ENCODE peak calls at places on chromosomes 6 and 20, in seven cellular contexts. A is psoas muscle, R is HAP-1, Z is Kasumi-1, O is fibroblast of the aortic adventitia, E is AML-193, U is AG04449. P is an unnamed sample.

GRCh38 chr20:955111-955510 is 39.0 kb upstream of the ANGPT4 start:
- DNase-seq in A (no peak), R (no peak), Z (no peak), O (no peak), E (no peak), U (no peak), P (no peak)

GRCh38 chr20:48153523-48153922 is 368.2 kb upstream of the SULF2 start:
- DNase-seq in A (no peak), R (no peak), Z (no peak), O (no peak), E (no peak), U (no peak), P (no peak)

GRCh38 chr6:38813026-38813425 is 97.9 kb downstream of the DNAH8 start:
- DNase-seq in A (no peak), R (no peak), Z (no peak), O (no peak), E (no peak), U (no peak), P (no peak)

GRCh38 chr20:25276533-25277050 is 28.7 kb downstream of the PYGB start:
- DNase-seq in A (peak), R (no peak), Z (no peak), O (no peak), E (no peak), U (no peak), P (no peak)

GRCh38 chr20:8095648-8096572 is 36.2 kb upstream of the PLCB1 start:
- DNase-seq in A (no peak), R (no peak), Z (no peak), O (peak), E (no peak), U (no peak), P (no peak)

GRCh38 chr20:47438464-47439381 is 63.0 kb upstream of the NCOA3 start:
- DNase-seq in A (no peak), R (no peak), Z (no peak), O (no peak), E (no peak), U (no peak), P (no peak)

GRCh38 chr20:8601542-8601912 is 467.4 kb upstream of the PLCB4 start:
- DNase-seq in A (no peak), R (no peak), Z (peak), O (no peak), E (peak), U (no peak), P (no peak)

GRCh38 chr6:44664716-44665115 is 277.2 kb downstream of the CDC5L start:
- DNase-seq in A (no peak), R (peak), Z (no peak), O (no peak), E (no peak), U (peak), P (no peak)

GRCh38 chr6:164628302-164628931 is 681.0 kb downstream of the C6orf118 start:
- DNase-seq in A (no peak), R (no peak), Z (no peak), O (no peak), E (no peak), U (no peak), P (no peak)

GRCh38 chr20:9557411-9557810 is 43.0 kb downstream of the LAMP5 start:
- DNase-seq in A (no peak), R (no peak), Z (no peak), O (no peak), E (no peak), U (no peak), P (no peak)

GRCh38 chr6:136095961-136096360 is 154.2 kb downstream of the MTFR2 start:
- DNase-seq in A (peak), R (no peak), Z (no peak), O (peak), E (no peak), U (no peak), P (no peak)

GRCh38 chr6:39892490-39893129 is 41.7 kb downstream of the MOCS1 start:
- DNase-seq in A (peak), R (no peak), Z (no peak), O (peak), E (peak), U (peak), P (peak)

GRCh38 chr6:167760979-167761793 is 65.5 kb upstream of the AFDN start:
- DNase-seq in A (no peak), R (no peak), Z (no peak), O (peak), E (no peak), U (no peak), P (no peak)

GRCh38 chr20:3710703-3711417 is 1.5 kb downstream of the SIGLEC1 start:
- DNase-seq in A (peak), R (no peak), Z (peak), O (peak), E (peak), U (no peak), P (peak)

GRCh38 chr6:132354517-132355167 is 46.6 kb downstream of the MOXD1 start:
- DNase-seq in A (peak), R (no peak), Z (peak), O (no peak), E (no peak), U (no peak), P (no peak)

GRCh38 chr6:18416341-18416679 is 29.2 kb downstream of the RNF144B start:
- DNase-seq in A (no peak), R (no peak), Z (no peak), O (no peak), E (no peak), U (no peak), P (no peak)

GRCh38 chr20:10225439-10226080 is 6.9 kb downstream of the SNAP25 start:
- DNase-seq in A (no peak), R (peak), Z (peak), O (no peak), E (no peak), U (no peak), P (no peak)

GRCh38 chr20:25036331-25036936 is 21.5 kb downstream of the ACSS1 start:
- DNase-seq in A (no peak), R (no peak), Z (peak), O (no peak), E (no peak), U (no peak), P (no peak)

GRCh38 chr6:100217225-100217624 is 223.2 kb upstream of the MCHR2 start:
- DNase-seq in A (no peak), R (no peak), Z (no peak), O (no peak), E (no peak), U (no peak), P (no peak)

GRCh38 chr6:82861121-82861520 is 204.5 kb downstream of the UBE3D start:
- DNase-seq in A (no peak), R (no peak), Z (no peak), O (no peak), E (no peak), U (no peak), P (no peak)

GRCh38 chr20:53839423-53840176 is 230.8 kb downstream of the BCAS1 start:
- DNase-seq in A (no peak), R (no peak), Z (peak), O (no peak), E (peak), U (no peak), P (no peak)

GRCh38 chr6:26272171-26272631 is 92.8 kb upstream of the BTN3A2 start:
- DNase-seq in A (peak), R (no peak), Z (peak), O (no peak), E (no peak), U (no peak), P (peak)

GRCh38 chr6:89853068-89853467 is 23.4 kb downstream of the CASP8AP2 start:
- DNase-seq in A (no peak), R (peak), Z (no peak), O (peak), E (no peak), U (peak), P (no peak)

GRCh38 chr6:10418862-10419748 is 4.2 kb upstream of the TFAP2A start:
- DNase-seq in A (no peak), R (no peak), Z (no peak), O (no peak), E (no peak), U (no peak), P (no peak)

GRCh38 chr6:88641178-88641903 is 322.1 kb downstream of the RNGTT start:
- DNase-seq in A (no peak), R (no peak), Z (no peak), O (peak), E (no peak), U (no peak), P (no peak)

GRCh38 chr20:3193806-3194616 is 10.5 kb downstream of the DDRGK1 start:
- DNase-seq in A (peak), R (no peak), Z (no peak), O (no peak), E (no peak), U (no peak), P (no peak)

GRCh38 chr6:166572370-166573261 is 13.9 kb downstream of the RAMACL start:
- DNase-seq in A (no peak), R (no peak), Z (no peak), O (peak), E (no peak), U (peak), P (no peak)

GRCh38 chr20:45187693-45188092 is 13.0 kb downstream of the PI3 start:
- DNase-seq in A (no peak), R (no peak), Z (no peak), O (no peak), E (no peak), U (no peak), P (no peak)

GRCh38 chr6:4474810-4475209 is 301.4 kb upstream of the CDYL start:
- DNase-seq in A (no peak), R (no peak), Z (no peak), O (no peak), E (no peak), U (no peak), P (no peak)

GRCh38 chr6:163780993-163781392 is 366.5 kb downstream of the QKI start:
- DNase-seq in A (peak), R (no peak), Z (no peak), O (no peak), E (no peak), U (no peak), P (peak)

GRCh38 chr6:161200610-161201201 is 73.2 kb downstream of the AGPAT4 start:
- DNase-seq in A (no peak), R (no peak), Z (no peak), O (no peak), E (no peak), U (no peak), P (no peak)

GRCh38 chr6:119742188-119742803 is 392.7 kb upstream of the MAN1A1 start:
- DNase-seq in A (peak), R (peak), Z (peak), O (peak), E (peak), U (no peak), P (peak)

GRCh38 chr20:50523552-50524167 is 13.5 kb downstream of the PTPN1 start:
- DNase-seq in A (no peak), R (no peak), Z (peak), O (no peak), E (no peak), U (no peak), P (no peak)

GRCh38 chr6:125944434-125944816 is 12.1 kb upstream of the HINT3 start:
- DNase-seq in A (no peak), R (no peak), Z (peak), O (peak), E (peak), U (no peak), P (no peak)

GRCh38 chr6:113120214-113120576 is 737.0 kb upstream of the MARCKS start:
- DNase-seq in A (no peak), R (no peak), Z (peak), O (peak), E (peak), U (peak), P (no peak)

GRCh38 chr6:45970326-45970725 is 45.3 kb downstream of the CLIC5 start:
- DNase-seq in A (no peak), R (no peak), Z (peak), O (no peak), E (no peak), U (no peak), P (no peak)

P was measured in neuronal stem cell.